ENCODE peak calls at places on chromosomes 5 and 9, in seven cellular contexts. One of them, this sample, is unnamed.
A peak's percentile ranks its signal among the peaks of the same experiment; 100 is the strongest.

GRCh38 chr5:112637343-112637742 is 100.3 kb upstream of the APC start:
- DNase-seq in cardiac fibroblast: peak; percentile 6
- DNase-seq in Ammon's horn: peak; percentile 67
- DNase-seq in activated CD8-positive, alpha-beta T cell treated with anti-CD3 and anti-CD28 coated beads for 36 hours: no peak
- DNase-seq in HEK293T: no peak
- DNase-seq in WTC11: no peak
- DNase-seq in NCI-H2171 treated with DMSO at 0.1 percent for 48 hours: no peak
- DNase-seq in this sample: peak; percentile 47

GRCh38 chr5:673837-674629 is 19.1 kb downstream of the TPPP start:
- DNase-seq in NCI-H2171 treated with DMSO at 0.1 percent for 48 hours: no peak
- DNase-seq in Ammon's horn: no peak
- DNase-seq in cardiac fibroblast: no peak
- DNase-seq in activated CD8-positive, alpha-beta T cell treated with anti-CD3 and anti-CD28 coated beads for 36 hours: no peak
- DNase-seq in WTC11: no peak
- DNase-seq in HEK293T: no peak
- DNase-seq in this sample: no peak

GRCh38 chr5:69492391-69493234 is at the start of gene OCLN:
- DNase-seq in activated CD8-positive, alpha-beta T cell treated with anti-CD3 and anti-CD28 coated beads for 36 hours: peak; percentile 10
- DNase-seq in WTC11: peak; percentile 93
- DNase-seq in cardiac fibroblast: no peak
- DNase-seq in HEK293T: peak; percentile 86
- DNase-seq in Ammon's horn: peak; percentile 43
- DNase-seq in NCI-H2171 treated with DMSO at 0.1 percent for 48 hours: peak; percentile 64
- DNase-seq in this sample: no peak

GRCh38 chr5:175685701-175686350 is 28.0 kb downstream of the HRH2 start:
- DNase-seq in activated CD8-positive, alpha-beta T cell treated with anti-CD3 and anti-CD28 coated beads for 36 hours: no peak
- DNase-seq in HEK293T: no peak
- DNase-seq in WTC11: no peak
- DNase-seq in Ammon's horn: no peak
- DNase-seq in cardiac fibroblast: no peak
- DNase-seq in NCI-H2171 treated with DMSO at 0.1 percent for 48 hours: no peak
- DNase-seq in this sample: no peak

GRCh38 chr9:126386088-126386487 is 59.5 kb downstream of the MVB12B start:
- DNase-seq in NCI-H2171 treated with DMSO at 0.1 percent for 48 hours: no peak
- DNase-seq in cardiac fibroblast: peak; percentile 17
- DNase-seq in Ammon's horn: peak; percentile 88
- DNase-seq in activated CD8-positive, alpha-beta T cell treated with anti-CD3 and anti-CD28 coated beads for 36 hours: no peak
- DNase-seq in WTC11: peak; percentile 32
- DNase-seq in HEK293T: peak; percentile 26
- DNase-seq in this sample: peak; percentile 81

GRCh38 chr5:176547811-176548210 is 1.3 kb upstream of the CDHR2 start:
- DNase-seq in cardiac fibroblast: no peak
- DNase-seq in Ammon's horn: no peak
- DNase-seq in NCI-H2171 treated with DMSO at 0.1 percent for 48 hours: no peak
- DNase-seq in HEK293T: no peak
- DNase-seq in activated CD8-positive, alpha-beta T cell treated with anti-CD3 and anti-CD28 coated beads for 36 hours: peak; percentile 52
- DNase-seq in WTC11: no peak
- DNase-seq in this sample: no peak

GRCh38 chr5:1511037-1511436 is 12.7 kb downstream of the LPCAT1 start:
- DNase-seq in NCI-H2171 treated with DMSO at 0.1 percent for 48 hours: no peak
- DNase-seq in activated CD8-positive, alpha-beta T cell treated with anti-CD3 and anti-CD28 coated beads for 36 hours: no peak
- DNase-seq in WTC11: peak; percentile 9
- DNase-seq in Ammon's horn: peak; percentile 0
- DNase-seq in cardiac fibroblast: no peak
- DNase-seq in HEK293T: no peak
- DNase-seq in this sample: no peak

GRCh38 chr5:91420879-91421278 is 37.8 kb upstream of the ARRDC3 start:
- DNase-seq in cardiac fibroblast: no peak
- DNase-seq in NCI-H2171 treated with DMSO at 0.1 percent for 48 hours: no peak
- DNase-seq in Ammon's horn: no peak
- DNase-seq in HEK293T: no peak
- DNase-seq in activated CD8-positive, alpha-beta T cell treated with anti-CD3 and anti-CD28 coated beads for 36 hours: no peak
- DNase-seq in WTC11: peak; percentile 17
- DNase-seq in this sample: no peak

GRCh38 chr5:172564187-172564586 is 76.9 kb upstream of the NEURL1B start:
- DNase-seq in NCI-H2171 treated with DMSO at 0.1 percent for 48 hours: peak; percentile 85
- DNase-seq in activated CD8-positive, alpha-beta T cell treated with anti-CD3 and anti-CD28 coated beads for 36 hours: no peak
- DNase-seq in Ammon's horn: no peak
- DNase-seq in HEK293T: no peak
- DNase-seq in WTC11: no peak
- DNase-seq in cardiac fibroblast: no peak
- DNase-seq in this sample: no peak

GRCh38 chr5:114857951-114858401 is 311.7 kb downstream of the TRIM36 start:
- DNase-seq in HEK293T: no peak
- DNase-seq in cardiac fibroblast: no peak
- DNase-seq in Ammon's horn: peak; percentile 55
- DNase-seq in activated CD8-positive, alpha-beta T cell treated with anti-CD3 and anti-CD28 coated beads for 36 hours: no peak
- DNase-seq in WTC11: peak; percentile 19
- DNase-seq in NCI-H2171 treated with DMSO at 0.1 percent for 48 hours: peak; percentile 1
- DNase-seq in this sample: no peak

GRCh38 chr9:94016744-94017143 is 61.6 kb upstream of the BARX1 start:
- DNase-seq in NCI-H2171 treated with DMSO at 0.1 percent for 48 hours: no peak
- DNase-seq in cardiac fibroblast: no peak
- DNase-seq in activated CD8-positive, alpha-beta T cell treated with anti-CD3 and anti-CD28 coated beads for 36 hours: no peak
- DNase-seq in HEK293T: no peak
- DNase-seq in Ammon's horn: no peak
- DNase-seq in WTC11: no peak
- DNase-seq in this sample: no peak

GRCh38 chr5:173515526-173515925 is 100.9 kb downstream of the BOD1 start:
- DNase-seq in WTC11: no peak
- DNase-seq in NCI-H2171 treated with DMSO at 0.1 percent for 48 hours: no peak
- DNase-seq in activated CD8-positive, alpha-beta T cell treated with anti-CD3 and anti-CD28 coated beads for 36 hours: no peak
- DNase-seq in Ammon's horn: no peak
- DNase-seq in HEK293T: no peak
- DNase-seq in cardiac fibroblast: peak; percentile 70
- DNase-seq in this sample: no peak

GRCh38 chr5:93433422-93433821 is 147.6 kb downstream of the NR2F1-AS1 start:
- DNase-seq in cardiac fibroblast: peak; percentile 84
- DNase-seq in Ammon's horn: no peak
- DNase-seq in activated CD8-positive, alpha-beta T cell treated with anti-CD3 and anti-CD28 coated beads for 36 hours: no peak
- DNase-seq in NCI-H2171 treated with DMSO at 0.1 percent for 48 hours: no peak
- DNase-seq in WTC11: no peak
- DNase-seq in HEK293T: no peak
- DNase-seq in this sample: no peak

GRCh38 chr5:134177197-134178171 is 734 bp upstream of the SKP1 start:
- DNase-seq in WTC11: no peak
- DNase-seq in cardiac fibroblast: peak; percentile 85
- DNase-seq in activated CD8-positive, alpha-beta T cell treated with anti-CD3 and anti-CD28 coated beads for 36 hours: no peak
- DNase-seq in HEK293T: peak; percentile 7
- DNase-seq in NCI-H2171 treated with DMSO at 0.1 percent for 48 hours: peak; percentile 61
- DNase-seq in Ammon's horn: peak; percentile 67
- DNase-seq in this sample: peak; percentile 79

GRCh38 chr5:88251048-88251711 is 17.5 kb downstream of the TMEM161B start:
- DNase-seq in WTC11: no peak
- DNase-seq in HEK293T: no peak
- DNase-seq in NCI-H2171 treated with DMSO at 0.1 percent for 48 hours: no peak
- DNase-seq in Ammon's horn: no peak
- DNase-seq in activated CD8-positive, alpha-beta T cell treated with anti-CD3 and anti-CD28 coated beads for 36 hours: peak; percentile 58
- DNase-seq in cardiac fibroblast: no peak
- DNase-seq in this sample: no peak

GRCh38 chr5:61059499-61059898 is 102.8 kb downstream of the SMIM15 start:
- DNase-seq in cardiac fibroblast: no peak
- DNase-seq in Ammon's horn: no peak
- DNase-seq in HEK293T: no peak
- DNase-seq in NCI-H2171 treated with DMSO at 0.1 percent for 48 hours: no peak
- DNase-seq in activated CD8-positive, alpha-beta T cell treated with anti-CD3 and anti-CD28 coated beads for 36 hours: no peak
- DNase-seq in WTC11: no peak
- DNase-seq in this sample: no peak

GRCh38 chr5:66713998-66714397 is 117.8 kb downstream of the MAST4 start:
- DNase-seq in cardiac fibroblast: peak; percentile 16
- DNase-seq in HEK293T: no peak
- DNase-seq in activated CD8-positive, alpha-beta T cell treated with anti-CD3 and anti-CD28 coated beads for 36 hours: peak; percentile 5
- DNase-seq in WTC11: no peak
- DNase-seq in NCI-H2171 treated with DMSO at 0.1 percent for 48 hours: no peak
- DNase-seq in Ammon's horn: no peak
- DNase-seq in this sample: no peak

GRCh38 chr9:76658510-76659231 is 105.6 kb upstream of the PCA3 start:
- DNase-seq in HEK293T: peak; percentile 53
- DNase-seq in activated CD8-positive, alpha-beta T cell treated with anti-CD3 and anti-CD28 coated beads for 36 hours: no peak
- DNase-seq in WTC11: no peak
- DNase-seq in Ammon's horn: peak; percentile 43
- DNase-seq in cardiac fibroblast: peak; percentile 87
- DNase-seq in NCI-H2171 treated with DMSO at 0.1 percent for 48 hours: no peak
- DNase-seq in this sample: no peak

GRCh38 chr5:137001026-137001569 is 498.0 kb downstream of the SPOCK1 start:
- DNase-seq in activated CD8-positive, alpha-beta T cell treated with anti-CD3 and anti-CD28 coated beads for 36 hours: no peak
- DNase-seq in HEK293T: no peak
- DNase-seq in WTC11: no peak
- DNase-seq in cardiac fibroblast: no peak
- DNase-seq in NCI-H2171 treated with DMSO at 0.1 percent for 48 hours: no peak
- DNase-seq in Ammon's horn: no peak
- DNase-seq in this sample: no peak

GRCh38 chr5:125685771-125686170 is 737.4 kb upstream of the GRAMD2B start:
- DNase-seq in WTC11: no peak
- DNase-seq in HEK293T: no peak
- DNase-seq in cardiac fibroblast: no peak
- DNase-seq in NCI-H2171 treated with DMSO at 0.1 percent for 48 hours: no peak
- DNase-seq in activated CD8-positive, alpha-beta T cell treated with anti-CD3 and anti-CD28 coated beads for 36 hours: no peak
- DNase-seq in Ammon's horn: no peak
- DNase-seq in this sample: no peak

GRCh38 chr9:135061441-135061840 is 26.0 kb upstream of the OLFM1 start:
- DNase-seq in WTC11: no peak
- DNase-seq in activated CD8-positive, alpha-beta T cell treated with anti-CD3 and anti-CD28 coated beads for 36 hours: no peak
- DNase-seq in HEK293T: no peak
- DNase-seq in cardiac fibroblast: no peak
- DNase-seq in Ammon's horn: no peak
- DNase-seq in NCI-H2171 treated with DMSO at 0.1 percent for 48 hours: no peak
- DNase-seq in this sample: no peak

GRCh38 chr9:79671558-79671957 is 99.8 kb downstream of the TLE4 start:
- DNase-seq in NCI-H2171 treated with DMSO at 0.1 percent for 48 hours: no peak
- DNase-seq in activated CD8-positive, alpha-beta T cell treated with anti-CD3 and anti-CD28 coated beads for 36 hours: no peak
- DNase-seq in WTC11: no peak
- DNase-seq in HEK293T: no peak
- DNase-seq in cardiac fibroblast: no peak
- DNase-seq in Ammon's horn: no peak
- DNase-seq in this sample: no peak

GRCh38 chr5:125140855-125141254 is 394.4 kb upstream of the ZNF608 start:
- DNase-seq in HEK293T: no peak
- DNase-seq in cardiac fibroblast: peak; percentile 95
- DNase-seq in WTC11: no peak
- DNase-seq in Ammon's horn: peak; percentile 22
- DNase-seq in activated CD8-positive, alpha-beta T cell treated with anti-CD3 and anti-CD28 coated beads for 36 hours: no peak
- DNase-seq in NCI-H2171 treated with DMSO at 0.1 percent for 48 hours: no peak
- DNase-seq in this sample: peak; percentile 11

GRCh38 chr5:178221857-178222256 is 10.7 kb downstream of the PHYKPL start:
- DNase-seq in cardiac fibroblast: no peak
- DNase-seq in NCI-H2171 treated with DMSO at 0.1 percent for 48 hours: no peak
- DNase-seq in WTC11: no peak
- DNase-seq in Ammon's horn: no peak
- DNase-seq in HEK293T: no peak
- DNase-seq in activated CD8-positive, alpha-beta T cell treated with anti-CD3 and anti-CD28 coated beads for 36 hours: no peak
- DNase-seq in this sample: no peak

GRCh38 chr5:65779643-65780042 is 57.6 kb downstream of the NLN start:
- DNase-seq in cardiac fibroblast: no peak
- DNase-seq in NCI-H2171 treated with DMSO at 0.1 percent for 48 hours: no peak
- DNase-seq in HEK293T: no peak
- DNase-seq in Ammon's horn: no peak
- DNase-seq in activated CD8-positive, alpha-beta T cell treated with anti-CD3 and anti-CD28 coated beads for 36 hours: no peak
- DNase-seq in WTC11: no peak
- DNase-seq in this sample: no peak

This sample was measured in putamen.